ENCODE peak calls at places on chromosomes 12 and 14, in five cellular contexts. A is AG04449, W is sigmoid colon, N is HepG2, E is transverse colon. Y is an unnamed sample.

GRCh38 chr12:20289512-20289911 is 78.8 kb upstream of the PDE3A start:
- DNase-seq in A (no peak), E (no peak), N (no peak), W (no peak), Y (no peak)

GRCh38 chr14:34449819-34450541 is 12.1 kb downstream of the SPTSSA start:
- DNase-seq in E (no peak), W (no peak), A (no peak), N (no peak), Y (no peak)

GRCh38 chr14:82710257-82710841 is 1176.7 kb upstream of the SEL1L start:
- DNase-seq in A (no peak), E (peak), N (peak), W (no peak), Y (peak)

GRCh38 chr12:3137268-3137761 is 60.1 kb downstream of the TSPAN9 start:
- DNase-seq in A (no peak), E (no peak), N (no peak), W (no peak), Y (no peak)

GRCh38 chr14:83826838-83827237 is 1703.1 kb upstream of the FLRT2 start:
- DNase-seq in A (no peak), E (no peak), N (no peak), W (no peak), Y (no peak)

GRCh38 chr12:79883216-79883615 is 51.7 kb downstream of the PPP1R12A start:
- DNase-seq in E (no peak), W (no peak), N (no peak), A (no peak), Y (no peak)

GRCh38 chr12:79317184-79317847 is 373.4 kb downstream of the PAWR start:
- DNase-seq in E (no peak), N (no peak), W (no peak), A (no peak), Y (peak)

GRCh38 chr14:70955543-70956480 is 48.6 kb downstream of the PCNX1 start:
- DNase-seq in A (no peak), N (peak), W (no peak), E (no peak), Y (peak)

GRCh38 chr14:69490219-69490918 is 5.8 kb downstream of the PLEKHD1 start:
- DNase-seq in N (no peak), W (peak), A (no peak), E (no peak), Y (no peak)

GRCh38 chr14:100786131-100786530 is 39.8 kb upstream of the MEG3 start:
- DNase-seq in A (no peak), N (no peak), E (no peak), W (no peak), Y (no peak)

GRCh38 chr14:21668377-21668776 is 5.2 kb downstream of the OR4E1 start:
- DNase-seq in N (peak), W (no peak), A (no peak), E (no peak), Y (no peak)

GRCh38 chr12:124391340-124392261 is 96.7 kb downstream of the RFLNA start:
- DNase-seq in W (peak), E (peak), A (no peak), N (no peak), Y (peak)

GRCh38 chr12:39062266-39062996 is 157.0 kb upstream of the CPNE8 start:
- DNase-seq in N (no peak), W (no peak), E (no peak), A (no peak), Y (no peak)

GRCh38 chr12:13195244-13195643 is 1.3 kb upstream of the EMP1 start:
- DNase-seq in E (no peak), N (no peak), W (no peak), A (no peak), Y (no peak)

GRCh38 chr12:4148418-4149056 is 125.0 kb upstream of the CCND2 start:
- DNase-seq in E (peak), W (peak), N (no peak), A (no peak), Y (no peak)

GRCh38 chr12:117178301-117178700 is 12.0 kb downstream of the FBXO21 start:
- DNase-seq in A (no peak), N (no peak), W (no peak), E (no peak), Y (no peak)

GRCh38 chr12:123032736-123033391 is 52.4 kb downstream of the ARL6IP4 start:
- DNase-seq in W (no peak), N (no peak), E (no peak), A (no peak), Y (no peak)

GRCh38 chr12:54935235-54935951 is 49.2 kb downstream of the TESPA1 start:
- DNase-seq in A (peak), E (no peak), W (no peak), N (peak), Y (peak)

GRCh38 chr14:33184587-33184986 is 245.9 kb downstream of the NPAS3 start:
- DNase-seq in E (no peak), A (no peak), N (no peak), W (no peak), Y (no peak)

GRCh38 chr12:78121969-78122610 is 291.4 kb downstream of the NAV3 start:
- DNase-seq in E (no peak), A (no peak), N (no peak), W (no peak), Y (no peak)

DNA sequence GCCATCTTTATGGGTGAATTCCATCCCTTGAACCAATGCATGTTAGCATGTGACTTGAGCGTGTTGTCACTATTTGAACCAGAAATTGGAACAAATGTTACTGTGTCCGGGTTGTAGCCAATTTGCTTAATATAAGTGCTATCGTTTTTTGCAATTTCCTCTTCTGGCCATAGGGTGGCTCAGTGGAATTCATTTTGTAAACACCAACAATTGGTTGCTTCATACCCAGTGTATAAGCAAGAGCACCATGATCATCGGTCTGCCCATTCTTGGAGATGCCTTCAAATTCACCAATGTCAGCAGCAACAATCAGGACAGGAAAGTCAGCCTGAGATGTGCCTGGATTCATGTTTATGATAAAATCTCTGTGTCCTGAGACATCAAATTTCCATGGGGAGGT is 5.0 kb upstream of the NEDD1 start:
- DNase-seq in N (no peak), W (no peak), E (no peak), A (no peak), Y (no peak)
- TF ChIP-seq CTCF in N (peak), W (no peak), E (no peak), A (no peak), Y (no peak)

GRCh38 chr12:107134558-107134957 is 41.2 kb upstream of the CRY1 start:
- DNase-seq in W (no peak), E (no peak), A (no peak), N (peak), Y (peak)
- TF ChIP-seq CTCF in W (no peak), E (no peak), A (peak), N (peak), Y (peak)

GRCh38 chr12:27808831-27809230 is 28.8 kb upstream of the MANSC4 start:
- DNase-seq in E (no peak), N (no peak), A (no peak), W (no peak), Y (no peak)

GRCh38 chr12:27810756-27811155 is 30.7 kb upstream of the MANSC4 start:
- DNase-seq in W (no peak), E (no peak), N (no peak), A (no peak), Y (no peak)

GRCh38 chr12:27802936-27803335 is 22.9 kb upstream of the MANSC4 start:
- DNase-seq in A (no peak), E (no peak), N (no peak), W (no peak), Y (no peak)

GRCh38 chr12:27805238-27805637 is 25.2 kb upstream of the MANSC4 start:
- DNase-seq in N (no peak), E (no peak), A (no peak), W (no peak), Y (no peak)

DNA sequence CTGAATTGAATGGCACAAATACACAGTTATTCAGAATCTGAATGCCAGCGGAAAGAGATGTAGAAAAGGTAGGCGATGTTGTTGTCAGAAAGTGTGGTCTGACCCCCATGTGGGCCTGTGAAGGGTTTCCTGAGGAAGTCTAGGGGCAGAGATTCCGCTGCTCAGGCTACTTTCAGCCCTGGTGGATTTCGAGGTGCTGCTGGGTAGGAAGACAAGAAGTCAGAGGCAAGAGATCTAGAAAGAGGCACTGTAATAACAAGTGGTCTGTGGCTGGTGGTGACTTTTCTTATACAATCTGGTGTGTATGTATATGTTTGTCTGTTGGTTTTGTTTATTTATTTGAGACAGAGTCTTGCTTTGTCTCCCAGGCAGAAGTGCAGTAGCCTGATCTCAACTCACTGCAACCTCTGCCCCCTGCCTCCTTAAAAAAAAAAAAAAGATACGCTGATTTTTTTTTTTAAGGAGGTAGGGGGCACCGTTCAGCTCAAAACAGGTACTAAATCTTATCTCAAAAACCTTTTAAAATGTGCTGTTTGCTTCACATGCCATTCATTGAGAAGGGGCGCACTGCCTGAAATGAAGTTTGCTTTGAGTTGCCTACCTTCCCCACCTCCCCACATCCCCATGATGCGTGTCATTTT is 27.1 kb upstream of the MANSC4 start:
- DNase-seq in N (no peak), E (no peak), A (no peak), W (no peak), Y (no peak)
- TF ChIP-seq CTCF in N (no peak), E (no peak), A (no peak), W (no peak), Y (no peak)

DNA sequence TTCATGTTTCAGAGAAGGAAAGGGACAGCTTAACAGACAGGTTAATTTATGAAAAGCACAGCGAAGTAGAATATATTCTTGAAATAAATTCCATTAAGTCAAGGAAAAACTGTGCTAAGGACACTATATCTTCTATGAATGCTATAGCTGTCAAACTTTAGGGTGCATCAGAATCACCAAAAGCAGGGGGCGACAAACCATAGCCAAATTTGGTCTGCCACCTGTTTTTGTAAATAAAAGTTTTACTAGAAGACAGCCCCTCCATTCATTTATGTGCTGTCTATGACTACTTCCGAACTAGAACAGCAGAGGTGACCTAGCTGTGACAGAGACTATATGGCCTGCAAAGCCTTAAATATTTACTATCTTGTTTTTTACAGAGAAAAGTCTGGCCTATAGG is 25.9 kb downstream of the PPP4R3A start:
- DNase-seq in A (no peak), E (no peak), W (no peak), N (no peak), Y (no peak)
- TF ChIP-seq CTCF in A (no peak), E (no peak), W (no peak), N (peak), Y (no peak)

GRCh38 chr14:89013098-89013504 is 188.7 kb downstream of the TTC8 start:
- DNase-seq in E (peak), N (peak), W (no peak), A (no peak), Y (peak)
- TF ChIP-seq CTCF in E (peak), N (peak), W (no peak), A (peak), Y (no peak)

Y was measured in Calu3.